ENCODE peak calls at places on chromosomes 2 and 18, in six cellular contexts. Q is OCI-LY7, F is GM23338, M is Peyer's patch, Y is uterus, C is MM.1S. O is an unnamed sample.

GRCh38 chr2:59390581-59390980 is 1149.5 kb upstream of the FANCL start:
- DNase-seq in Q (no peak), F (no peak), M (no peak), Y (no peak), C (no peak), O (no peak)

GRCh38 chr2:100193334-100193733 is 50.9 kb upstream of the AFF3 start:
- DNase-seq in Q (no peak), F (no peak), M (no peak), Y (no peak), C (no peak), O (no peak)

GRCh38 chr18:22345733-22346132 is 72.0 kb downstream of the CTAGE1 start:
- DNase-seq in Q (no peak), F (no peak), M (no peak), Y (no peak), C (no peak), O (no peak)

GRCh38 chr18:30358545-30358944 is 684.0 kb downstream of the DSC3 start:
- DNase-seq in Q (no peak), F (no peak), M (no peak), Y (no peak), C (no peak), O (no peak)

GRCh38 chr2:15636972-15637785 is 45.5 kb downstream of the DDX1 start:
- DNase-seq in Q (peak), F (peak), M (peak), Y (peak), C (peak), O (no peak)

GRCh38 chr2:57199663-57200062 is 846.9 kb upstream of the VRK2 start:
- DNase-seq in Q (no peak), F (no peak), M (no peak), Y (no peak), C (no peak), O (no peak)

GRCh38 chr2:18050001-18050400 is 171.5 kb downstream of the KCNS3 start:
- DNase-seq in Q (no peak), F (no peak), M (no peak), Y (no peak), C (no peak), O (no peak)

GRCh38 chr2:209791151-209791550 is 19.5 kb downstream of the UNC80 start:
- DNase-seq in Q (no peak), F (peak), M (no peak), Y (no peak), C (no peak), O (no peak)

GRCh38 chr18:11669948-11670275 is 19.2 kb upstream of the GNAL start:
- DNase-seq in Q (no peak), F (no peak), M (no peak), Y (no peak), C (no peak), O (no peak)

GRCh38 chr2:97997774-97998392 is 2.1 kb upstream of the TMEM131 start:
- DNase-seq in Q (no peak), F (peak), M (no peak), Y (no peak), C (no peak), O (no peak)

GRCh38 chr2:71665168-71666093 is 212.1 kb downstream of the DYSF start:
- DNase-seq in Q (no peak), F (no peak), M (peak), Y (no peak), C (no peak), O (no peak)

GRCh38 chr18:58828399-58829121 is 36.1 kb upstream of the ZNF532 start:
- DNase-seq in Q (no peak), F (no peak), M (no peak), Y (peak), C (no peak), O (no peak)

GRCh38 chr2:26590439-26590838 is 50.7 kb downstream of the CIB4 start:
- DNase-seq in Q (no peak), F (no peak), M (peak), Y (no peak), C (no peak), O (no peak)

GRCh38 chr2:98891591-98891990 is 44.4 kb downstream of the CRACDL start:
- DNase-seq in Q (no peak), F (no peak), M (no peak), Y (no peak), C (no peak), O (no peak)

GRCh38 chr2:61423714-61424113 is 47.2 kb downstream of the USP34 start:
- DNase-seq in Q (no peak), F (no peak), M (no peak), Y (no peak), C (no peak), O (no peak)

GRCh38 chr2:173720310-173720709 is 244.9 kb downstream of the SP3 start:
- DNase-seq in Q (no peak), F (no peak), M (no peak), Y (no peak), C (no peak), O (no peak)

GRCh38 chr2:26692814-26693286 is 328 bp downstream of the KCNK3 start:
- DNase-seq in Q (no peak), F (peak), M (no peak), Y (no peak), C (no peak), O (no peak)

GRCh38 chr2:239006886-239007285 is 159.0 kb downstream of the TWIST2 start:
- DNase-seq in Q (no peak), F (no peak), M (peak), Y (no peak), C (no peak), O (no peak)

GRCh38 chr2:14494759-14495158 is 137.8 kb upstream of the LRATD1 start:
- DNase-seq in Q (no peak), F (no peak), M (no peak), Y (no peak), C (no peak), O (no peak)

GRCh38 chr2:230411484-230412368 is 4.3 kb upstream of the SP100 start:
- DNase-seq in Q (peak), F (peak), M (peak), Y (peak), C (peak), O (peak)

GRCh38 chr18:51039138-51040112 is 9.4 kb downstream of the SMAD4 start:
- DNase-seq in Q (no peak), F (peak), M (no peak), Y (no peak), C (no peak), O (no peak)

GRCh38 chr2:68255736-68256450 is 3.6 kb upstream of the PPP3R1 start:
- DNase-seq in Q (no peak), F (peak), M (no peak), Y (no peak), C (peak), O (no peak)

GRCh38 chr2:99150691-99151090 is 4.1 kb downstream of the TSGA10 start:
- DNase-seq in Q (no peak), F (no peak), M (no peak), Y (no peak), C (no peak), O (no peak)

GRCh38 chr2:11410101-11410500 is 55.9 kb downstream of the E2F6 start:
- DNase-seq in Q (no peak), F (no peak), M (no peak), Y (no peak), C (no peak), O (no peak)

GRCh38 chr2:187139469-187139868 is 290.5 kb upstream of the ZSWIM2 start:
- DNase-seq in Q (no peak), F (no peak), M (no peak), Y (no peak), C (no peak), O (no peak)

GRCh38 chr2:187143537-187143936 is 294.6 kb upstream of the ZSWIM2 start:
- DNase-seq in Q (no peak), F (no peak), M (no peak), Y (no peak), C (no peak), O (no peak)

GRCh38 chr2:187136646-187137045 is 287.7 kb upstream of the ZSWIM2 start:
- DNase-seq in Q (no peak), F (no peak), M (no peak), Y (peak), C (no peak), O (no peak)

GRCh38 chr2:187138240-187138639 is 289.3 kb upstream of the ZSWIM2 start:
- DNase-seq in Q (peak), F (peak), M (peak), Y (no peak), C (no peak), O (no peak)
- TF ChIP-seq CTCF in Q (peak), F (peak), M (peak), Y (peak), C (peak), O (peak)

GRCh38 chr18:73944715-73945114 is 202.9 kb downstream of the FBXO15 start:
- DNase-seq in Q (no peak), F (no peak), M (no peak), Y (no peak), C (no peak), O (no peak)

GRCh38 chr18:73942081-73942625 is 205.5 kb downstream of the FBXO15 start:
- DNase-seq in Q (no peak), F (no peak), M (no peak), Y (no peak), C (no peak), O (no peak)

GRCh38 chr18:73940721-73941120 is 206.9 kb downstream of the FBXO15 start:
- DNase-seq in Q (no peak), F (no peak), M (no peak), Y (no peak), C (no peak), O (no peak)

GRCh38 chr18:73943763-73944162 is 203.9 kb downstream of the FBXO15 start:
- DNase-seq in Q (no peak), F (no peak), M (no peak), Y (no peak), C (no peak), O (no peak)

GRCh38 chr18:73942956-73943355 is 204.7 kb downstream of the FBXO15 start:
- DNase-seq in Q (no peak), F (no peak), M (no peak), Y (no peak), C (no peak), O (no peak)
- H3K4me3 ChIP-seq in Q (no peak), F (no peak), M (no peak), Y (no peak), C (no peak), O (no peak)

GRCh38 chr2:102412199-102412598 is 10.8 kb upstream of the IL18RAP start:
- DNase-seq in Q (no peak), F (no peak), M (no peak), Y (no peak), C (no peak), O (no peak)

GRCh38 chr2:102410952-102411351 is 12.0 kb upstream of the IL18RAP start:
- DNase-seq in Q (no peak), F (no peak), M (no peak), Y (no peak), C (no peak), O (no peak)
- TF ChIP-seq CTCF in Q (no peak), F (no peak), M (no peak), Y (no peak), C (no peak), O (no peak)

GRCh38 chr2:148523315-148523714 is 121.2 kb upstream of the EPC2 start:
- DNase-seq in Q (no peak), F (peak), M (no peak), Y (no peak), C (no peak), O (no peak)
- H3K4me3 ChIP-seq in Q (no peak), F (no peak), M (no peak), Y (no peak), C (no peak), O (no peak)

GRCh38 chr2:216789088-216789487 is 70.8 kb downstream of the TNP1 start:
- DNase-seq in Q (no peak), F (no peak), M (no peak), Y (no peak), C (no peak), O (no peak)

GRCh38 chr2:216791303-216791702 is 68.6 kb downstream of the TNP1 start:
- DNase-seq in Q (no peak), F (no peak), M (no peak), Y (no peak), C (no peak), O (no peak)

GRCh38 chr2:216793386-216793785 is 66.5 kb downstream of the TNP1 start:
- DNase-seq in Q (no peak), F (no peak), M (no peak), Y (no peak), C (no peak), O (no peak)

GRCh38 chr2:216796096-216796840 is 63.6 kb downstream of the TNP1 start:
- DNase-seq in Q (no peak), F (no peak), M (no peak), Y (no peak), C (no peak), O (no peak)

DNA sequence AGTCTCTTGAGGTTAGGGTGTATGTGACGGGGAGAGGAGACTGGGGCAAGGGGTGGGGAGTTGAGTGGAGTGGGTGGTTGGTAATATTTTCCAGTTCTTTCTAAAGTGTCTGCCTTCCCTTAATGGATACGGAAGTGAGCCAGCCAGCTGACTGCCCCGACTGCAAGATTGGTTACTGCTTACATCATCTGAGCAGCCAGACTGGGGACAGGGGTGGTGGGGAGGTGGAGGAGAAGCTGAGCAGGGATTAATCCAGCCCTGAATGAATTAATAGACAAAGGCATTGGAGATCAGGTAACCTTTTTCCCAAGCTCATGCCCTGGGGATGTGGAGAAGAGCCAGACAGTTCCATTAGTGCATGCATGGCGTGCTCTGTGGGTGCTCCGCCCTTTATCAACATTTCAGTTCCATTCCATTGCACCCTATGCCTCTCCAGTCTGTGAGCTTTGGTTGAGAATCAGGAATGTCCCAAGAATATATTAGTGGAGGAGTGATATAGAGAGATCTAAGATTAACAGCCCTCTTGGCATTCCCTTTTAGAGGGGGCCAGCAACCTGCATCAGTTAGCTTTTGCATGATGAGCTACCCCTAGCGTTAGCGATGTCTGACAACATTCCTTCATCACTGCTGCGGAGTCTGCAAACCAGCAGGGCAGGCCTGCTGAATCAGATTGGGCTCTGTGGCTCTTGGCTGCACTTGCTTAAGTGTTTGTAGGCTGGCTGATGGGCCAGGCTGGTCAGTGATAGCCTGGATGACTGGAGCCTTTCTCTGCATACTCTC is 67.5 kb downstream of the TNP1 start:
- DNase-seq in Q (no peak), F (peak), M (no peak), Y (peak), C (no peak), O (no peak)
- TF ChIP-seq CTCF in Q (no peak), F (no peak), M (no peak), Y (no peak), C (no peak), O (no peak)

DNA sequence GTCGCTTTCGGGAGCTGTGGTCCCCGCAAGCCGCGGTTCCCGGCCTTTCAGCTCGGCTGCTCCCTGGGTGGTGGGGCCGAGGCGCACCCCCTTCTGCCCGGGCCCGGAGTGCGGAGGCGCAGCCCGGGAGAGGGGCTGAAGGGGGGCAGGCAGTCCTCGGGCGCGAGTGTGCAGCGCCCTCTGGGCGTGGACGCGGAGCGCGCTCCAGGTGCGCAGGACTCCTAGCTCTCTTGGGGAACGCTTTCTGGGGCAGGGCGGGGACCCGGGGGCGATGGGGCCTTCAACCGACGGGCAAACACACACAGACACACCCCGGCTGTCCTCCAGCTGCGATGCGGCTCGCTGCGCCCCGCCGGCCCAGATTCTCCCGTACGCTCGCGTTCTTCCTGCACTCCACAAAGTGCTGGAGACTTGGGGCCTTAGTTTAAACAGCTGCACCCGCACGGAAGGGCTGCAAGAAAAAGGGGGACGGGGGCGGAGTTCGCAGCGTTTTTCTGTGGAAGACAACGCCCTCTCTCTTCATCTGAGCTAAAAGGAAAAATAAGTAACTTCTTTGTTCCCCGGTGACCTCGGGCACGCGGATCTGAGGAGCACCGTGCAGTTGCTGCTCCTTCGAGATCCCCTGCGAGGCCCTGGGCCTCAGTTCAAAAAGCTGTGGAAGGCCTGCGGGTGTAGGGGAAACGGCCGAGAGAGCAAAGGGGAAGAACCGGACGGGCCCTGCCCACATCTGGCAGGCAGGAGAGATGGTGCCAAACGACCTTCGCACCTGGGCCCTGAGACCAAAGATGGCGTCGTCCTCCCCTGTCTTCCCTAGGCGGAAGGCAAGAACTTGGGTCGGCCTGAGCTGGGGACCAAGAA is 593 bp upstream of the SDC1 start:
- DNase-seq in Q (peak), F (peak), M (peak), Y (no peak), C (peak), O (no peak)
- H3K4me3 ChIP-seq in Q (no peak), F (peak), M (peak), Y (peak), C (peak), O (peak)

DNA sequence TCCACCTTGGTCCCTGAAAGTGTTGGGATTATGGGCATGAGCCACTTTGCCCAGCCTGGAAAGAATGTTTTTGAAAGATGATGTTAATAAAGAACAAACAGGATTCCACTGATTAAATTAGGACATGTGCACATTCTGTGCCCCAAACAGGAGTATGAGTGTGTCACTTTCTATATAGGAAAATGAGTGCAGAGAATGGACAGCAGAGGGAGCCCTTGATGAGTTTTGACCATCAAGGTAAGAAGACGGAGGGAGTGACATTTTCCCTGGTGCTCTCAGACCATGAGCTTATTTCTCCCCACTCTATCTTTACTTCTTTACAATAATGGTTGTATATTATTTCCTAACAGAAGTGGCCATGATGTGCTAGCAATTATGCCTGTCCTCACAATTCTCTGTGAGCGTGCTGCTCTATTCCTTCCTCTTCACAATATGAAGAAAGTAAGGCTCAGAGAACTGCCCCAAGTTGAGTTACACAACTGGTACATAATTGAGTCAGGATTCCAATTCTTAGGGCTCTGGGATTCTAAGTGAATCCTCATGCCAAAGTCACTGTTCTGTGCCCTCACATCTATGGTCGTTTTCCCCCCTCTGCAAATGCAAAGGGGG is 20.6 kb downstream of the RPL37A start:
- DNase-seq in Q (peak), F (peak), M (peak), Y (peak), C (peak), O (no peak)
- TF ChIP-seq CTCF in Q (peak), F (peak), M (peak), Y (peak), C (peak), O (peak)

O was measured in GM12864.